ENCODE peak calls at places on chromosomes 1 and 21, in seven cellular contexts. One of them, this sample, is unnamed.

GRCh38 chr1:56645663-56646330 is 683 bp downstream of the PRKAA2 start:
- DNase-seq in neural progenitor cell: peak
- DNase-seq in GM23338: peak
- DNase-seq in GM23248: peak
- DNase-seq in PC-3: peak
- DNase-seq in HCT116: no peak
- DNase-seq in OCI-LY7: no peak
- DNase-seq in this sample: no peak

GRCh38 chr1:199580280-199580679 is 447.2 kb upstream of the NR5A2 start:
- DNase-seq in GM23338: no peak
- DNase-seq in HCT116: no peak
- DNase-seq in PC-3: no peak
- DNase-seq in neural progenitor cell: no peak
- DNase-seq in GM23248: no peak
- DNase-seq in OCI-LY7: no peak
- DNase-seq in this sample: no peak

GRCh38 chr1:185477638-185478216 is 160.7 kb upstream of the IVNS1ABP start:
- DNase-seq in GM23248: no peak
- DNase-seq in HCT116: no peak
- DNase-seq in GM23338: no peak
- DNase-seq in PC-3: no peak
- DNase-seq in OCI-LY7: no peak
- DNase-seq in neural progenitor cell: no peak
- DNase-seq in this sample: no peak

GRCh38 chr1:158149175-158149574 is 31.5 kb upstream of the CD1D start:
- DNase-seq in neural progenitor cell: no peak
- DNase-seq in PC-3: no peak
- DNase-seq in GM23248: no peak
- DNase-seq in GM23338: no peak
- DNase-seq in OCI-LY7: no peak
- DNase-seq in HCT116: no peak
- DNase-seq in this sample: no peak

GRCh38 chr1:169878498-169878897 is 15.2 kb downstream of the SCYL3 start:
- DNase-seq in GM23248: no peak
- DNase-seq in neural progenitor cell: no peak
- DNase-seq in GM23338: no peak
- DNase-seq in HCT116: no peak
- DNase-seq in OCI-LY7: no peak
- DNase-seq in PC-3: no peak
- DNase-seq in this sample: no peak

GRCh38 chr1:42482635-42483153 is 19.6 kb downstream of the CCDC30 start:
- DNase-seq in OCI-LY7: no peak
- DNase-seq in neural progenitor cell: no peak
- DNase-seq in GM23338: no peak
- DNase-seq in GM23248: no peak
- DNase-seq in HCT116: no peak
- DNase-seq in PC-3: no peak
- DNase-seq in this sample: peak

GRCh38 chr1:105591681-105592080 is 1464.8 kb upstream of the PRMT6 start:
- DNase-seq in OCI-LY7: no peak
- DNase-seq in HCT116: no peak
- DNase-seq in neural progenitor cell: no peak
- DNase-seq in GM23338: no peak
- DNase-seq in GM23248: no peak
- DNase-seq in PC-3: no peak
- DNase-seq in this sample: no peak

GRCh38 chr1:223338811-223339746 is 24.9 kb downstream of the SUSD4 start:
- DNase-seq in HCT116: no peak
- DNase-seq in GM23338: no peak
- DNase-seq in GM23248: peak
- DNase-seq in OCI-LY7: no peak
- DNase-seq in PC-3: no peak
- DNase-seq in neural progenitor cell: no peak
- DNase-seq in this sample: no peak

GRCh38 chr1:203691454-203691853 is 64.8 kb downstream of the ATP2B4 start:
- DNase-seq in neural progenitor cell: no peak
- DNase-seq in PC-3: no peak
- DNase-seq in HCT116: no peak
- DNase-seq in GM23248: no peak
- DNase-seq in OCI-LY7: no peak
- DNase-seq in GM23338: peak
- DNase-seq in this sample: no peak

GRCh38 chr1:223249854-223250631 is 107.0 kb upstream of the TLR5 start:
- DNase-seq in OCI-LY7: no peak
- DNase-seq in PC-3: no peak
- DNase-seq in GM23338: no peak
- DNase-seq in neural progenitor cell: no peak
- DNase-seq in GM23248: no peak
- DNase-seq in HCT116: no peak
- DNase-seq in this sample: peak

GRCh38 chr1:167439301-167439988 is 78.9 kb downstream of the CD247 start:
- DNase-seq in HCT116: no peak
- DNase-seq in neural progenitor cell: peak
- DNase-seq in PC-3: no peak
- DNase-seq in GM23338: peak
- DNase-seq in GM23248: peak
- DNase-seq in OCI-LY7: peak
- DNase-seq in this sample: peak

GRCh38 chr21:16388291-16388690 is 658.5 kb downstream of the USP25 start:
- DNase-seq in neural progenitor cell: no peak
- DNase-seq in GM23338: no peak
- DNase-seq in GM23248: no peak
- DNase-seq in PC-3: no peak
- DNase-seq in HCT116: no peak
- DNase-seq in OCI-LY7: no peak
- DNase-seq in this sample: no peak
- TF ChIP-seq EZH2phosphoT487 in neural progenitor cell: no peak
- TF ChIP-seq EZH2phosphoT487 in GM23338: no peak
- TF ChIP-seq EZH2phosphoT487 in GM23248: no peak
- TF ChIP-seq EZH2phosphoT487 in PC-3: no peak
- TF ChIP-seq EZH2phosphoT487 in HCT116: no peak
- TF ChIP-seq EZH2phosphoT487 in OCI-LY7: no peak
- TF ChIP-seq EZH2phosphoT487 in this sample: no peak

GRCh38 chr1:107132780-107133179 is 8.1 kb upstream of the NTNG1 start:
- DNase-seq in GM23338: no peak
- DNase-seq in PC-3: no peak
- DNase-seq in GM23248: no peak
- DNase-seq in HCT116: no peak
- DNase-seq in OCI-LY7: peak
- DNase-seq in neural progenitor cell: no peak
- DNase-seq in this sample: no peak

GRCh38 chr1:107138166-107138565 is 2.7 kb upstream of the NTNG1 start:
- DNase-seq in GM23338: no peak
- DNase-seq in GM23248: peak
- DNase-seq in PC-3: peak
- DNase-seq in neural progenitor cell: no peak
- DNase-seq in OCI-LY7: no peak
- DNase-seq in HCT116: no peak
- DNase-seq in this sample: no peak

GRCh38 chr1:107132195-107132594 is 8.6 kb upstream of the NTNG1 start:
- DNase-seq in OCI-LY7: peak
- DNase-seq in PC-3: no peak
- DNase-seq in GM23338: no peak
- DNase-seq in HCT116: no peak
- DNase-seq in GM23248: no peak
- DNase-seq in neural progenitor cell: no peak
- DNase-seq in this sample: peak

GRCh38 chr1:107138767-107139445 is 1.9 kb upstream of the NTNG1 start:
- DNase-seq in PC-3: peak
- DNase-seq in OCI-LY7: no peak
- DNase-seq in GM23248: peak
- DNase-seq in GM23338: peak
- DNase-seq in neural progenitor cell: no peak
- DNase-seq in HCT116: no peak
- DNase-seq in this sample: no peak

GRCh38 chr1:107135466-107135865 is 5.4 kb upstream of the NTNG1 start:
- DNase-seq in GM23338: peak
- DNase-seq in GM23248: peak
- DNase-seq in neural progenitor cell: peak
- DNase-seq in OCI-LY7: peak
- DNase-seq in HCT116: no peak
- DNase-seq in PC-3: peak
- DNase-seq in this sample: peak
- TF ChIP-seq EZH2phosphoT487 in GM23338: no peak
- TF ChIP-seq EZH2phosphoT487 in GM23248: no peak
- TF ChIP-seq EZH2phosphoT487 in neural progenitor cell: no peak
- TF ChIP-seq EZH2phosphoT487 in OCI-LY7: no peak
- TF ChIP-seq EZH2phosphoT487 in HCT116: no peak
- TF ChIP-seq EZH2phosphoT487 in PC-3: no peak
- TF ChIP-seq EZH2phosphoT487 in this sample: no peak

GRCh38 chr1:115338457-115338820 is 390 bp upstream of the NGF start:
- DNase-seq in GM23338: peak
- DNase-seq in PC-3: no peak
- DNase-seq in GM23248: no peak
- DNase-seq in HCT116: no peak
- DNase-seq in neural progenitor cell: peak
- DNase-seq in OCI-LY7: no peak
- DNase-seq in this sample: no peak

GRCh38 chr1:115343200-115343737 is 5.2 kb upstream of the NGF start:
- DNase-seq in HCT116: no peak
- DNase-seq in GM23338: peak
- DNase-seq in OCI-LY7: peak
- DNase-seq in neural progenitor cell: no peak
- DNase-seq in GM23248: peak
- DNase-seq in PC-3: no peak
- DNase-seq in this sample: peak

GRCh38 chr1:115341948-115342347 is 3.9 kb upstream of the NGF start:
- DNase-seq in PC-3: no peak
- DNase-seq in GM23248: no peak
- DNase-seq in HCT116: no peak
- DNase-seq in neural progenitor cell: peak
- DNase-seq in GM23338: no peak
- DNase-seq in OCI-LY7: no peak
- DNase-seq in this sample: no peak

GRCh38 chr1:115337633-115338456 is at the start of gene NGF:
- DNase-seq in neural progenitor cell: peak
- DNase-seq in OCI-LY7: no peak
- DNase-seq in GM23248: peak
- DNase-seq in PC-3: peak
- DNase-seq in HCT116: no peak
- DNase-seq in GM23338: peak
- DNase-seq in this sample: no peak

DNA sequence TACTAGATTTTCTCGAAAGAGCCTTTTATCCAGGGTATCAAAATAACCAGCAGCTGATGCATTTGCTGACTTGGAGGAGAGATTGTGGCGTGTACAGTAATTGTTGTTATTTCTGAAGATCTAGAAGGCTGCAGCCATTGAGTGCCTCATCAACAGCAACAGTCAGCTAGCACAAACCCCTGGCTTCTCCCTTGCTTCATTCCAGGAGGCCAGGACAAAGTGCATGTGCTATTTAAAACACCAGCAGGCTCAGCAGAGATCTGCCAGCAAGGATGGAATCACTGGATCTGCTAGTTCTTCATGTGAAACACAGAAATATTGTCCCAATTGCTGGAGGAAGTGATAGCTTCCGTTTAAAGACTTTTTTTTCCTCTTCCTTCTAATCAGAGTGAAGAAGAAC is 2.8 kb upstream of the NGF start:
- DNase-seq in neural progenitor cell: no peak
- DNase-seq in PC-3: no peak
- DNase-seq in OCI-LY7: no peak
- DNase-seq in GM23248: no peak
- DNase-seq in GM23338: no peak
- DNase-seq in HCT116: no peak
- DNase-seq in this sample: no peak
- TF ChIP-seq EZH2phosphoT487 in neural progenitor cell: no peak
- TF ChIP-seq EZH2phosphoT487 in PC-3: no peak
- TF ChIP-seq EZH2phosphoT487 in OCI-LY7: no peak
- TF ChIP-seq EZH2phosphoT487 in GM23248: no peak
- TF ChIP-seq EZH2phosphoT487 in GM23338: no peak
- TF ChIP-seq EZH2phosphoT487 in HCT116: no peak
- TF ChIP-seq EZH2phosphoT487 in this sample: no peak

DNA sequence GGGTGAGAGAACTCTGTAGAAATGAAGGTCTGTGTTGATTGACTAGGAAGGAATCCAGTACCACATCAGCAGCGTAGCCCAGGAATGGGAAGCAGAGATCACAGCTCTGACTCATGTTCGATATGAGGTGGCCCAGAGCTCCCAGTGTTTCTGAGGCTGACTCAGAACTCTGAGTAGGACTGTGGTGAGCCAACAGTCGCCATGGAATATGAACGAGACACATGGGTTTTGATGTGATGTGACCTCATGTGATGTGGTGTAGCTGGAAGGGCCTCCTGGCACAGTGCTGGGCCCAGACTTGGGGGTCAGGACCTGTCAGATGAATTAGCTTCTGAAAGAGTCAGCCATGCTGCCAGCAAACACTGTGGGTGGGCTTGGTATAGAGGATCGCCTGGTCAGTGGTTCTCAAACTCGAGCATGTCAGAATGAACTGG is 237.0 kb downstream of the MRPL39 start:
- DNase-seq in GM23248: peak
- DNase-seq in neural progenitor cell: no peak
- DNase-seq in HCT116: no peak
- DNase-seq in PC-3: peak
- DNase-seq in OCI-LY7: no peak
- DNase-seq in GM23338: no peak
- DNase-seq in this sample: no peak
- TF ChIP-seq EZH2phosphoT487 in GM23248: peak
- TF ChIP-seq EZH2phosphoT487 in neural progenitor cell: no peak
- TF ChIP-seq EZH2phosphoT487 in HCT116: no peak
- TF ChIP-seq EZH2phosphoT487 in PC-3: no peak
- TF ChIP-seq EZH2phosphoT487 in OCI-LY7: no peak
- TF ChIP-seq EZH2phosphoT487 in GM23338: no peak
- TF ChIP-seq EZH2phosphoT487 in this sample: no peak

GRCh38 chr1:180295999-180296398 is 65.9 kb downstream of the LHX4 start:
- DNase-seq in neural progenitor cell: no peak
- DNase-seq in PC-3: no peak
- DNase-seq in GM23338: no peak
- DNase-seq in HCT116: no peak
- DNase-seq in OCI-LY7: no peak
- DNase-seq in GM23248: no peak
- DNase-seq in this sample: no peak
- TF ChIP-seq EZH2phosphoT487 in neural progenitor cell: no peak
- TF ChIP-seq EZH2phosphoT487 in PC-3: no peak
- TF ChIP-seq EZH2phosphoT487 in GM23338: no peak
- TF ChIP-seq EZH2phosphoT487 in HCT116: no peak
- TF ChIP-seq EZH2phosphoT487 in OCI-LY7: no peak
- TF ChIP-seq EZH2phosphoT487 in GM23248: no peak
- TF ChIP-seq EZH2phosphoT487 in this sample: no peak